ENCODE peak calls at places on chromosomes 12 and 14, in seven cellular contexts. Q is RWPE1, J is GM23338, A is WTC11, Y is progenitor cell of endocrine pancreas, S is tibial artery, I is GM06990. W is an unnamed sample.

GRCh38 chr12:34390846-34391700 is 368.8 kb downstream of the ALG10 start:
- DNase-seq in A (no peak), Q (no peak), Y (no peak), I (no peak), S (peak; percentile 5), J (no peak), W (no peak)

GRCh38 chr14:59543873-59544272 is 32.7 kb downstream of the CCDC175 start:
- DNase-seq in Q (no peak), J (no peak), I (no peak), S (no peak), Y (no peak), A (no peak), W (no peak)

GRCh38 chr14:79659995-79660975 is 551.0 kb downstream of the DIO2 start:
- DNase-seq in A (no peak), S (no peak), Y (no peak), J (no peak), Q (no peak), I (no peak), W (no peak)

GRCh38 chr14:61153436-61153835 is 127.7 kb downstream of the TMEM30B start:
- DNase-seq in I (no peak), Y (no peak), Q (no peak), A (peak; percentile 27), J (peak; percentile 39), S (no peak), W (no peak)

GRCh38 chr14:96455588-96455987 is 46.6 kb upstream of the PAPOLA start:
- DNase-seq in S (no peak), Y (no peak), J (no peak), I (no peak), A (no peak), Q (no peak), W (no peak)

GRCh38 chr12:53694746-53695145 is 18.9 kb upstream of the ATP5MC2 start:
- DNase-seq in A (peak; percentile 53), I (no peak), S (no peak), Q (no peak), Y (no peak), J (peak; percentile 51), W (no peak)

GRCh38 chr12:69252033-69252432 is 12.7 kb downstream of the CPSF6 start:
- DNase-seq in S (no peak), Q (no peak), J (no peak), I (no peak), Y (no peak), A (no peak), W (no peak)

GRCh38 chr12:292186-292585 is 29.6 kb upstream of the SLC6A13 start:
- DNase-seq in J (no peak), A (no peak), I (no peak), Y (no peak), S (no peak), Q (peak; percentile 7), W (no peak)

GRCh38 chr12:49783917-49784676 is 42.7 kb downstream of the TMBIM6 start:
- DNase-seq in J (no peak), Y (no peak), S (no peak), I (no peak), A (no peak), Q (no peak), W (no peak)

GRCh38 chr14:29805415-29806123 is 122.1 kb downstream of the PRKD1 start:
- DNase-seq in A (no peak), S (peak; percentile 73), J (no peak), I (no peak), Y (no peak), Q (peak; percentile 16), W (no peak)

GRCh38 chr12:122079038-122079531 is 529 bp downstream of the MLXIP start:
- DNase-seq in A (no peak), J (peak; percentile 62), I (peak; percentile 37), Y (no peak), Q (no peak), S (no peak), W (peak; percentile 26)

GRCh38 chr12:8697120-8697475 is 693 bp upstream of the RIMKLB start:
- DNase-seq in I (no peak), J (peak; percentile 79), Q (peak; percentile 12), A (no peak), Y (no peak), S (no peak), W (no peak)

GRCh38 chr12:108004368-108004767 is 124.7 kb upstream of the WSCD2 start:
- DNase-seq in J (peak; percentile 74), Y (no peak), A (no peak), I (no peak), Q (peak; percentile 22), S (no peak), W (peak; percentile 35)

GRCh38 chr14:64702493-64703392 is 1.5 kb upstream of the PLEKHG3 start:
- DNase-seq in A (peak; percentile 96), J (peak; percentile 98), Q (peak; percentile 81), I (no peak), Y (peak; percentile 61), S (peak; percentile 19), W (peak; percentile 41)

GRCh38 chr12:98185606-98186005 is 329.8 kb upstream of the TMPO start:
- DNase-seq in Q (no peak), I (no peak), A (no peak), Y (no peak), J (no peak), S (no peak), W (no peak)

GRCh38 chr14:65359503-65359902 is 53.0 kb upstream of the FUT8 start:
- DNase-seq in Y (no peak), Q (no peak), I (no peak), A (no peak), J (no peak), S (no peak), W (no peak)

GRCh38 chr12:94571556-94571955 is 78.8 kb downstream of the TMCC3 start:
- DNase-seq in I (no peak), Q (peak; percentile 68), J (no peak), A (no peak), S (no peak), Y (no peak), W (no peak)

GRCh38 chr12:95848575-95849388 is 10.0 kb upstream of the SNRPF start:
- DNase-seq in J (peak; percentile 56), I (no peak), Q (peak; percentile 42), S (no peak), Y (no peak), A (no peak), W (peak; percentile 16)

GRCh38 chr14:73236752-73237218 is 521 bp upstream of the PAPLN start:
- DNase-seq in S (no peak), Q (no peak), J (peak; percentile 53), I (no peak), Y (no peak), A (no peak), W (no peak)

GRCh38 chr14:97894552-97894951 is 1097.4 kb downstream of the VRK1 start:
- DNase-seq in I (no peak), Q (no peak), A (no peak), J (no peak), S (no peak), Y (no peak), W (no peak)

GRCh38 chr14:68564826-68565760 is 227.8 kb downstream of the ZFP36L1 start:
- DNase-seq in A (no peak), J (peak; percentile 17), S (no peak), Y (no peak), Q (no peak), I (no peak), W (no peak)

GRCh38 chr14:66493750-66494149 is 7.6 kb downstream of the CCDC196 start:
- DNase-seq in J (no peak), Y (no peak), Q (no peak), S (no peak), A (no peak), I (no peak), W (no peak)

GRCh38 chr12:100127766-100128508 is 14.7 kb downstream of the BLTP3B start:
- DNase-seq in Q (peak; percentile 12), J (no peak), A (no peak), I (no peak), Y (no peak), S (no peak), W (no peak)

GRCh38 chr14:106694638-106695393 is 1168.4 kb downstream of the TMEM121 start:
- DNase-seq in Q (peak; percentile 20), Y (no peak), I (peak; percentile 76), J (peak; percentile 0), A (no peak), S (no peak), W (no peak)
- TF ChIP-seq CTCF in Q (no peak), Y (no peak), I (peak; percentile 91), J (no peak), A (no peak), S (no peak), W (no peak)

GRCh38 chr12:6569786-6570185 is 1.7 kb upstream of the NOP2 start:
- DNase-seq in Y (no peak), Q (no peak), A (no peak), S (no peak), I (no peak), J (no peak), W (no peak)

GRCh38 chr12:6573001-6573400 is 4.9 kb upstream of the NOP2 start:
- DNase-seq in J (no peak), A (no peak), Q (no peak), Y (no peak), I (no peak), S (no peak), W (no peak)

GRCh38 chr12:6569312-6569711 is 1.2 kb upstream of the NOP2 start:
- DNase-seq in Q (no peak), S (no peak), I (no peak), Y (no peak), A (no peak), J (no peak), W (no peak)

GRCh38 chr12:6567824-6568617 is at the start of gene NOP2:
- DNase-seq in Q (peak; percentile 88), A (peak; percentile 86), J (peak; percentile 93), S (peak; percentile 89), I (peak; percentile 90), Y (peak; percentile 93), W (peak; percentile 94)

GRCh38 chr12:6570264-6570887 is 2.3 kb upstream of the NOP2 start:
- DNase-seq in Y (peak; percentile 56), S (no peak), I (no peak), A (peak; percentile 86), Q (peak; percentile 30), J (peak; percentile 85), W (peak; percentile 75)
- TF ChIP-seq CTCF in Y (peak; percentile 66), S (peak; percentile 16), I (peak; percentile 69), A (no peak), Q (peak; percentile 54), J (peak; percentile 83), W (no peak)

GRCh38 chr14:100703574-100704220 is 23.0 kb upstream of the DLK1 start:
- DNase-seq in S (no peak), I (no peak), J (no peak), Y (no peak), Q (no peak), A (no peak), W (no peak)
- TF ChIP-seq CTCF in S (no peak), I (no peak), J (no peak), Y (no peak), Q (no peak), A (no peak), W (no peak)

GRCh38 chr12:70719672-70720420 is 82.6 kb upstream of the PTPRB start:
- DNase-seq in J (peak; percentile 75), Q (peak; percentile 28), A (peak; percentile 67), I (no peak), S (peak; percentile 32), Y (peak; percentile 41), W (peak; percentile 74)
- TF ChIP-seq CTCF in J (peak; percentile 92), Q (peak; percentile 90), A (peak; percentile 90), I (peak; percentile 92), S (peak; percentile 79), Y (peak; percentile 97), W (peak; percentile 86)

DNA sequence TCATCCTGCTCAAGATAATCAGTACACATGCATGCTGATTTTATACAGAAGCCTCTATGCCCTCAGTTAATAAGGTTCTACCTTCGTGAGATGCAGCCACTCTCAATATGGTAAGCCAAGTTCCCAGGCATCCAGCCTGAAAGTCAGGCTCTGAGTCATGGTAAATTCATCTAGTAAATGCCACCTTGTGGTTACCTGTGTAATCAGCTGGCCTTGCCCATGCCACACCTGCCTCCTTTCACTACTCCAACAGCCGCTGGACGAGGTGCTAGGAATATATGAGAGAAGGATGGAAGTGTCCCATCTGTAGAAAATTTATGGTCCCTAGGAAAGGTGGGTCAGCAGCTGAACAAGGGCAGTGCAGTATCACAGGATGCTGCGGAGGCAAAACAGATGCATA is 207.3 kb downstream of the SSPN start:
- DNase-seq in S (no peak), Y (no peak), J (peak; percentile 58), Q (peak; percentile 85), I (no peak), A (peak; percentile 21), W (no peak)
- TF ChIP-seq CTCF in S (no peak), Y (peak; percentile 52), J (peak; percentile 52), Q (no peak), I (peak; percentile 9), A (no peak), W (no peak)

W was measured in endothelial cell.